ENCODE peak calls at places on chromosome 14, in seven cellular contexts. One of them, this sample, is unnamed.

GRCh38 chr14:101482066-101482465 is 79.2 kb upstream of the DIO3 start:
- DNase-seq in astrocyte of the hippocampus: no peak
- DNase-seq in GM12865: no peak
- DNase-seq in Ammon's horn: no peak
- DNase-seq in HFFc6: no peak
- DNase-seq in effector CD4-positive, alpha-beta T cell: no peak
- DNase-seq in posterior cingulate gyrus: peak; percentile 32
- DNase-seq in this sample: no peak

GRCh38 chr14:83470466-83470865 is 1936.8 kb upstream of the SEL1L start:
- DNase-seq in effector CD4-positive, alpha-beta T cell: no peak
- DNase-seq in GM12865: no peak
- DNase-seq in astrocyte of the hippocampus: no peak
- DNase-seq in Ammon's horn: no peak
- DNase-seq in HFFc6: peak; percentile 45
- DNase-seq in posterior cingulate gyrus: no peak
- DNase-seq in this sample: no peak

GRCh38 chr14:68884031-68885030 is 91.5 kb upstream of the ZFP36L1 start:
- DNase-seq in Ammon's horn: peak; percentile 60
- DNase-seq in posterior cingulate gyrus: peak; percentile 82
- DNase-seq in effector CD4-positive, alpha-beta T cell: no peak
- DNase-seq in HFFc6: peak; percentile 91
- DNase-seq in astrocyte of the hippocampus: peak; percentile 82
- DNase-seq in GM12865: peak; percentile 13
- DNase-seq in this sample: peak; percentile 22

GRCh38 chr14:20644520-20644919 is 3.0 kb upstream of the OR6S1 start:
- DNase-seq in posterior cingulate gyrus: no peak
- DNase-seq in GM12865: no peak
- DNase-seq in HFFc6: no peak
- DNase-seq in Ammon's horn: no peak
- DNase-seq in astrocyte of the hippocampus: no peak
- DNase-seq in effector CD4-positive, alpha-beta T cell: no peak
- DNase-seq in this sample: no peak

GRCh38 chr14:24965934-24966593 is 83.9 kb downstream of the STXBP6 start:
- DNase-seq in Ammon's horn: peak; percentile 58
- DNase-seq in effector CD4-positive, alpha-beta T cell: no peak
- DNase-seq in GM12865: no peak
- DNase-seq in posterior cingulate gyrus: peak; percentile 82
- DNase-seq in astrocyte of the hippocampus: peak; percentile 83
- DNase-seq in HFFc6: peak; percentile 92
- DNase-seq in this sample: no peak

GRCh38 chr14:42140001-42140400 is 533.3 kb downstream of the LRFN5 start:
- DNase-seq in Ammon's horn: no peak
- DNase-seq in HFFc6: no peak
- DNase-seq in astrocyte of the hippocampus: no peak
- DNase-seq in posterior cingulate gyrus: no peak
- DNase-seq in GM12865: no peak
- DNase-seq in effector CD4-positive, alpha-beta T cell: no peak
- DNase-seq in this sample: no peak

GRCh38 chr14:69559581-69560011 is 15.1 kb downstream of the CCDC177 start:
- DNase-seq in posterior cingulate gyrus: peak; percentile 96
- DNase-seq in astrocyte of the hippocampus: peak; percentile 67
- DNase-seq in effector CD4-positive, alpha-beta T cell: no peak
- DNase-seq in GM12865: no peak
- DNase-seq in Ammon's horn: peak; percentile 90
- DNase-seq in HFFc6: no peak
- DNase-seq in this sample: no peak

GRCh38 chr14:31080060-31080459 is 53.9 kb upstream of the STRN3 start:
- DNase-seq in HFFc6: no peak
- DNase-seq in astrocyte of the hippocampus: no peak
- DNase-seq in posterior cingulate gyrus: no peak
- DNase-seq in GM12865: no peak
- DNase-seq in Ammon's horn: no peak
- DNase-seq in effector CD4-positive, alpha-beta T cell: no peak
- DNase-seq in this sample: no peak

GRCh38 chr14:91237219-91237618 is 7.3 kb downstream of the GPR68 start:
- DNase-seq in HFFc6: peak; percentile 82
- DNase-seq in GM12865: no peak
- DNase-seq in posterior cingulate gyrus: no peak
- DNase-seq in Ammon's horn: no peak
- DNase-seq in astrocyte of the hippocampus: peak; percentile 81
- DNase-seq in effector CD4-positive, alpha-beta T cell: no peak
- DNase-seq in this sample: no peak

GRCh38 chr14:96811985-96812667 is 14.9 kb downstream of the VRK1 start:
- DNase-seq in GM12865: peak; percentile 41
- DNase-seq in effector CD4-positive, alpha-beta T cell: no peak
- DNase-seq in HFFc6: no peak
- DNase-seq in astrocyte of the hippocampus: no peak
- DNase-seq in posterior cingulate gyrus: no peak
- DNase-seq in Ammon's horn: no peak
- DNase-seq in this sample: no peak

GRCh38 chr14:75771614-75772013 is 110.6 kb downstream of the TTLL5 start:
- DNase-seq in posterior cingulate gyrus: no peak
- DNase-seq in HFFc6: no peak
- DNase-seq in effector CD4-positive, alpha-beta T cell: no peak
- DNase-seq in GM12865: no peak
- DNase-seq in astrocyte of the hippocampus: no peak
- DNase-seq in Ammon's horn: peak; percentile 7
- DNase-seq in this sample: no peak

GRCh38 chr14:63777024-63777423 is 49.2 kb upstream of the SGPP1 start:
- DNase-seq in GM12865: no peak
- DNase-seq in astrocyte of the hippocampus: peak; percentile 68
- DNase-seq in effector CD4-positive, alpha-beta T cell: no peak
- DNase-seq in posterior cingulate gyrus: no peak
- DNase-seq in Ammon's horn: no peak
- DNase-seq in HFFc6: peak; percentile 51
- DNase-seq in this sample: no peak

GRCh38 chr14:78700236-78700635 is 530.1 kb downstream of the NRXN3 start:
- DNase-seq in effector CD4-positive, alpha-beta T cell: no peak
- DNase-seq in HFFc6: peak; percentile 12
- DNase-seq in astrocyte of the hippocampus: no peak
- DNase-seq in posterior cingulate gyrus: no peak
- DNase-seq in GM12865: no peak
- DNase-seq in Ammon's horn: no peak
- DNase-seq in this sample: no peak

GRCh38 chr14:31326111-31326510 is 94.2 kb downstream of the HEATR5A start:
- DNase-seq in GM12865: peak; percentile 31
- DNase-seq in HFFc6: no peak
- DNase-seq in posterior cingulate gyrus: no peak
- DNase-seq in effector CD4-positive, alpha-beta T cell: no peak
- DNase-seq in astrocyte of the hippocampus: peak; percentile 17
- DNase-seq in Ammon's horn: no peak
- DNase-seq in this sample: peak; percentile 11